ENCODE peak calls at places on chromosomes 13 and 19, in four cellular contexts. O, H, Z and Y are unnamed samples.

GRCh38 chr19:1935484-1936208 is 5.3 kb upstream of the CSNK1G2 start:
- DNase-seq in O (no peak), H (no peak), Z (peak), Y (no peak)

GRCh38 chr19:46924874-46925547 is 64.2 kb downstream of the ARHGAP35 start:
- DNase-seq in O (no peak), H (no peak), Z (no peak), Y (peak)

GRCh38 chr19:32711747-32712146 is 7.8 kb upstream of the TDRD12 start:
- DNase-seq in O (no peak), H (no peak), Z (no peak), Y (no peak)

GRCh38 chr19:18594096-18594823 is 5.7 kb downstream of the REX1BD start:
- DNase-seq in O (peak), H (peak), Z (peak), Y (no peak)

GRCh38 chr13:50038266-50038665 is 23.0 kb downstream of the KCNRG start:
- DNase-seq in O (no peak), H (no peak), Z (no peak), Y (no peak)

GRCh38 chr13:73440296-73440895 is 381.6 kb downstream of the KLF5 start:
- DNase-seq in O (no peak), H (no peak), Z (no peak), Y (no peak)

GRCh38 chr13:113882716-113883115 is 18.8 kb upstream of the GAS6 start:
- DNase-seq in O (peak), H (no peak), Z (no peak), Y (no peak)

GRCh38 chr19:7500811-7501450 is 12.1 kb upstream of the PEX11G start:
- DNase-seq in O (no peak), H (peak), Z (peak), Y (no peak)

GRCh38 chr13:39370554-39370953 is 232.4 kb downstream of the LHFPL6 start:
- DNase-seq in O (no peak), H (no peak), Z (no peak), Y (no peak)

GRCh38 chr19:31104451-31104850 is 244.8 kb downstream of the TSHZ3 start:
- DNase-seq in O (no peak), H (no peak), Z (no peak), Y (no peak)

GRCh38 chr19:52626915-52627314 is 11.2 kb downstream of the ZNF83 start:
- DNase-seq in O (no peak), H (no peak), Z (no peak), Y (no peak)

GRCh38 chr13:51518847-51519246 is 65.4 kb upstream of the WDFY2 start:
- DNase-seq in O (no peak), H (no peak), Z (peak), Y (no peak)